ENCODE peak calls at places on chromosome 22, in five cellular contexts. F is HCT116, R is K562, N is HepG2, G is H1. W is an unnamed sample.

GRCh38 chr22:39309881-39310714 is 9.3 kb downstream of the RPL3 start:
- DNase-seq in F (no peak), R (no peak), N (no peak), G (no peak), W (no peak)

GRCh38 chr22:21837184-21837979 is 30.1 kb downstream of the MAPK1 start:
- DNase-seq in F (peak; percentile 39), R (peak; percentile 73), N (peak; percentile 72), G (peak; percentile 23), W (peak; percentile 20)

GRCh38 chr22:27433585-27434190 is 367.9 kb downstream of the MN1 start:
- DNase-seq in F (no peak), R (no peak), N (no peak), G (no peak), W (no peak)

GRCh38 chr22:46070722-46071450 is 79.4 kb upstream of the PPARA start:
- DNase-seq in F (no peak), R (no peak), N (no peak), G (no peak), W (no peak)

GRCh38 chr22:20204821-20205220 is 54.0 kb upstream of the CCDC188 start:
- DNase-seq in F (no peak), R (no peak), N (no peak), G (no peak), W (no peak)

GRCh38 chr22:35914665-35915476 is 113.8 kb downstream of the RBFOX2 start:
- DNase-seq in F (peak; percentile 80), R (peak; percentile 54), N (peak; percentile 91), G (peak; percentile 50), W (peak; percentile 46)

GRCh38 chr22:19981961-19982920 is 34.4 kb downstream of the ARVCF start:
- DNase-seq in F (no peak), R (no peak), N (no peak), G (no peak), W (no peak)

GRCh38 chr22:46110215-46110614 is 40.1 kb upstream of the PPARA start:
- DNase-seq in F (no peak), R (peak; percentile 58), N (no peak), G (no peak), W (no peak)

GRCh38 chr22:22884010-22884887 is 3.4 kb upstream of the IGLL5 start:
- DNase-seq in F (peak; percentile 66), R (peak; percentile 57), N (peak; percentile 42), G (no peak), W (peak; percentile 39)

GRCh38 chr22:20636075-20636812 is 128.8 kb downstream of the MED15 start:
- DNase-seq in F (no peak), R (no peak), N (no peak), G (no peak), W (no peak)

GRCh38 chr22:29816128-29816527 is 21.9 kb downstream of the ASCC2 start:
- DNase-seq in F (no peak), R (no peak), N (no peak), G (no peak), W (no peak)

GRCh38 chr22:29002603-29003002 is 59.0 kb downstream of the C22orf31 start:
- DNase-seq in F (no peak), R (no peak), N (no peak), G (no peak), W (no peak)

GRCh38 chr22:35357883-35358621 is 22.8 kb upstream of the HMOX1 start:
- DNase-seq in F (peak; percentile 72), R (no peak), N (no peak), G (no peak), W (no peak)

GRCh38 chr22:28900379-28900778 is 17.0 kb downstream of the ZNRF3 start:
- DNase-seq in F (no peak), R (no peak), N (no peak), G (no peak), W (no peak)

GRCh38 chr22:48925450-48925849 is 902.2 kb downstream of the BRD1 start:
- DNase-seq in F (no peak), R (no peak), N (no peak), G (no peak), W (no peak)

GRCh38 chr22:25448435-25449051 is 115.9 kb upstream of the GRK3 start:
- DNase-seq in F (no peak), R (peak; percentile 33), N (no peak), G (no peak), W (no peak)

GRCh38 chr22:32311551-32312071 is 46.1 kb upstream of the RFPL3 start:
- DNase-seq in F (no peak), R (no peak), N (no peak), G (no peak), W (no peak)

GRCh38 chr22:50673231-50674126 is 856 bp downstream of the SHANK3 start:
- DNase-seq in F (no peak), R (peak; percentile 6), N (no peak), G (no peak), W (no peak)

GRCh38 chr22:50675553-50676199 is 3.1 kb downstream of the SHANK3 start:
- DNase-seq in F (no peak), R (peak; percentile 1), N (no peak), G (no peak), W (no peak)

GRCh38 chr22:50674127-50674493 is 1.5 kb downstream of the SHANK3 start:
- DNase-seq in F (no peak), R (no peak), N (no peak), G (no peak), W (no peak)

GRCh38 chr22:50676211-50676636 is 3.6 kb downstream of the SHANK3 start:
- DNase-seq in F (no peak), R (peak; percentile 2), N (no peak), G (no peak), W (no peak)

GRCh38 chr22:50674606-50675552 is 2.3 kb downstream of the SHANK3 start:
- DNase-seq in F (peak; percentile 61), R (peak; percentile 68), N (peak; percentile 32), G (peak; percentile 57), W (peak; percentile 56)
- TF ChIP-seq ZNF274 in F (no peak), R (no peak), N (no peak), G (no peak), W (no peak)

DNA sequence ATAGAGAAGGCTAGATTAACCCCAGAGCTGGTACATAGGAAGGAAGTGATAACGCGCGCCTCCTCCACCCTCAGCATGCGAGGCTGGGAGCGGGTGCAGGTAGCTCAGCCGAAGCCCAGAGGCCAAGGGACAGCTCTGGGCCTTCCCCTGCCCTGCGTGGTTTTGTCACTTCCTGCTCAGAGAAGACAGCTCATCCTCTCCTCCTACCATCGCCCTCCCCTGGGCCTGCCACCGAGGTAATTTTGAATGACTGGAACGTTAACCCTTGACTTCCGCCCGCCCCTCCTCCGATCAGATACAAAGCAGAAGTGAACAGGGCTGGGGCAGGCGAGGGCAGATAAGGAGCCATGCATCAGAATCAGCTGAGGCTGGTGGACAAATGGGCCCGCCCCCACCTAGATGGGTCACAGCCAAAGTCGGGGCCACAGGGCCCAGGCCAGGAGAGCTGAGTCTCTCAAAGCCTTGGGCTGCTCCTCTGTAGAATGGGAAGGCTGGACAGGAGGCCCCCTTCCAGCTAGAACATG is 1.6 kb downstream of the RAC2 start:
- DNase-seq in F (no peak), R (peak; percentile 78), N (no peak), G (no peak), W (no peak)
- H3K4me1 ChIP-seq in F (peaks cover 35% of the 10 kb centered on the region), R (peaks cover 29% of the 10 kb centered on the region), N (peaks cover 5% of the 10 kb centered on the region), G (peaks cover 17% of the 10 kb centered on the region), W (peaks cover 27% of the 10 kb centered on the region)

DNA sequence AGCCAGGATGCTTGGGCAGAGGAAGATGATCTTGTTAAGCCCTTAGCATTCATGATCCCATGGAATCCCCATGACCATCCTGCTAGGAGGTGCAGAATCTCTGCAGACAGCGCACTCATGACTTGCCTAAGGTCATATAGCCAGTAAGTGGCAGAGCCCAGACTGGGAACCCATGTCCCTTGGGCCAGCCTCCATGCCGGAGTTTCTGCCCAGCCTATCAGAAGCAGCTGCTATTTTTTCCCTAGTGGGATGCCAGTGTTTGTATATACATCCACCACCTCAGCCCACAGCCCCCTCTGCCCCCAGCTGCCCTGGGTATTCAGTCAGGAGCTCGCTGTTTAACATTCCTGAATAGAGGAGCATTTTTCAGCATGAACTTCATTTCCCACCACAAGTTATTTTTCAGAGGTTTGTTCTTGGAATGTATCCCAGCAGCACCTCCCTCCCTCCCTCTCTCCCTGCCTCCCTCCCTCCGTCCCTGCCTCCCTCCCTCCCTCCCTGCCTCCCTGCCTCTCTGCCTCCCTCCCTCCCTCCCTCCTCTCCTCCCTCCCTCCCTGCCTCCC is 34.4 kb upstream of the SUSD2 start:
- DNase-seq in F (no peak), R (no peak), N (no peak), G (no peak), W (no peak)
- TF ChIP-seq YY1 in F (no peak), R (no peak), N (no peak), G (no peak), W (no peak)

GRCh38 chr22:44722611-44723010 is 20.6 kb downstream of the PRR5 start:
- DNase-seq in F (no peak), R (no peak), N (no peak), G (no peak), W (no peak)

GRCh38 chr22:44723801-44724200 is 21.8 kb downstream of the PRR5 start:
- DNase-seq in F (peak; percentile 64), R (no peak), N (peak; percentile 34), G (no peak), W (no peak)

GRCh38 chr22:44719586-44720368 is 17.8 kb downstream of the PRR5 start:
- DNase-seq in F (no peak), R (no peak), N (no peak), G (no peak), W (no peak)

GRCh38 chr22:44718418-44718817 is 16.4 kb downstream of the PRR5 start:
- DNase-seq in F (no peak), R (no peak), N (no peak), G (no peak), W (no peak)

GRCh38 chr22:44721206-44721605 is 19.2 kb downstream of the PRR5 start:
- DNase-seq in F (no peak), R (no peak), N (no peak), G (no peak), W (no peak)
- TF ChIP-seq ZNF274 in F (no peak), R (no peak), N (no peak), G (no peak), W (no peak)

DNA sequence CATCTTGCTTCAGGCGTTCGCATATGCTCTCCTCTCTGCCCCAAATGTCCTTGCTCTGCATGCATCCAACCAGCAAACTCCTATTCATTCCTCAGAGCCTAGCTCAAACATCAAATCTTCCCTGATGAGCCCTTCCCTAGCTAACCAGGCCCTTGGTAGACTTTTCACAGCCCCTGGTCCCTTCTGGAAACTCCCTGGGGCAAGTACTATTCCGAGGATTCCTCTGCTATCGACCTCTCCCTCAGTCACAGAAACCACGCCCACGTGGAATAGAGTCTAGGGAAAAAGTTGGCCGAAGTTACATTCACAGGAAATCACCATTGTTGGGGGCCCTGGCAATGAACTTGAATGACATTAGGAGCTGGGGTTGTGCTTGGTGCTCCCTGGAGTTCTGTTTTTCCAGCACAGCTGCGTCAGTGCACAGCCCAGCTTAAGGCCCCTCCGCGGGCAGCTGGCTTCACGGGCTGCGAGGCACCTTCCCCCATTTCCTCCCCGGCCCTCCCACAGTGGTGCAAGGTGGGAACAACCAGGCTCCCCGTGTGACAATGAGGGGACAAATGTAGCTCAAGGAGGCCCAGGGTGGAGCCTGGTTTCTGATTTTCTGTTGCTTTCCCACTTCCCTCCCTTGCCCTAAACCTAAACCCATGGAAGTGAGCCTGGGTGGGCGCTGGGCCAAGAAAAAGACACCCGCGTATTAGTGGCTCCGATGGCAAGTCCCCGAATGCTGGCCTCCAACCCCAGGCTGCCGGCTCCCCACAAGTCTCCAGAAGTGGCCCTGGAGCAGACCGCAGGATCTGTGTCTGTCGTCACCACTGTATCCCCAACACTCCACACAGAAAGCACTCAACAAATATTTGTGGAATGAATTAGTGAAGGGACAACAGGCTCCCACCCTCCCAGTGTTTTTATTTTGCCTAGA is 4.3 kb upstream of the ATP5MGL start:
- DNase-seq in F (no peak), R (no peak), N (no peak), G (no peak), W (no peak)
- H3K4me1 ChIP-seq in F (peaks cover 22% of the 10 kb centered on the region), R (peaks cover 56% of the 10 kb centered on the region), N (peaks cover 89% of the 10 kb centered on the region), G (peaks cover 24% of the 10 kb centered on the region), W (peaks cover 15% of the 10 kb centered on the region)

GRCh38 chr22:31139866-31140716 is at the start of gene PLA2G3:
- DNase-seq in F (no peak), R (peak; percentile 69), N (peak; percentile 50), G (peak; percentile 85), W (peak; percentile 70)
- TF ChIP-seq YY1 in F (no peak), R (no peak), N (no peak), G (no peak), W (no peak)